ENCODE peak calls at places on chromosomes 6 and 20, in nine cellular contexts. One of them, this sample, is unnamed.

GRCh38 chr6:151772436-151772835 is 35.0 kb upstream of the ESR1 start:
- DNase-seq in IMR-90: no peak
- DNase-seq in kidney: no peak
- DNase-seq in GM12878: no peak
- DNase-seq in DND-41: no peak
- DNase-seq in Panc1: no peak
- DNase-seq in lower lobe of right lung: no peak
- DNase-seq in pancreas: no peak
- DNase-seq in fibroblast of lung: no peak
- DNase-seq in this sample: no peak

GRCh38 chr6:26362836-26363220 is 2.2 kb upstream of the BTN3A2 start:
- DNase-seq in IMR-90: no peak
- DNase-seq in kidney: no peak
- DNase-seq in GM12878: no peak
- DNase-seq in DND-41: no peak
- DNase-seq in Panc1: no peak
- DNase-seq in lower lobe of right lung: no peak
- DNase-seq in pancreas: no peak
- DNase-seq in fibroblast of lung: no peak
- DNase-seq in this sample: no peak

GRCh38 chr6:87806635-87807034 is 104.6 kb upstream of the AKIRIN2 start:
- DNase-seq in IMR-90: no peak
- DNase-seq in kidney: no peak
- DNase-seq in GM12878: no peak
- DNase-seq in DND-41: no peak
- DNase-seq in Panc1: no peak
- DNase-seq in lower lobe of right lung: no peak
- DNase-seq in pancreas: no peak
- DNase-seq in fibroblast of lung: no peak
- DNase-seq in this sample: no peak

GRCh38 chr20:5757949-5758348 is 7.7 kb downstream of the SHLD1 start:
- DNase-seq in IMR-90: no peak
- DNase-seq in kidney: no peak
- DNase-seq in GM12878: no peak
- DNase-seq in DND-41: no peak
- DNase-seq in Panc1: no peak
- DNase-seq in lower lobe of right lung: no peak
- DNase-seq in pancreas: no peak
- DNase-seq in fibroblast of lung: no peak
- DNase-seq in this sample: no peak

GRCh38 chr6:53752856-53753255 is 41.9 kb upstream of the LRRC1 start:
- DNase-seq in IMR-90: peak; percentile 72
- DNase-seq in kidney: no peak
- DNase-seq in GM12878: no peak
- DNase-seq in DND-41: no peak
- DNase-seq in Panc1: no peak
- DNase-seq in lower lobe of right lung: no peak
- DNase-seq in pancreas: no peak
- DNase-seq in fibroblast of lung: peak; percentile 45
- DNase-seq in this sample: no peak

GRCh38 chr6:167747645-167748044 is 79.1 kb upstream of the AFDN start:
- DNase-seq in IMR-90: no peak
- DNase-seq in kidney: no peak
- DNase-seq in GM12878: no peak
- DNase-seq in DND-41: no peak
- DNase-seq in Panc1: no peak
- DNase-seq in lower lobe of right lung: no peak
- DNase-seq in pancreas: no peak
- DNase-seq in fibroblast of lung: no peak
- DNase-seq in this sample: no peak

GRCh38 chr6:79536615-79536968 is 638 bp downstream of the LCA5 start:
- DNase-seq in IMR-90: peak; percentile 31
- DNase-seq in kidney: no peak
- DNase-seq in GM12878: no peak
- DNase-seq in DND-41: no peak
- DNase-seq in Panc1: peak; percentile 1
- DNase-seq in lower lobe of right lung: peak; percentile 49
- DNase-seq in pancreas: peak; percentile 33
- DNase-seq in fibroblast of lung: peak; percentile 58
- DNase-seq in this sample: no peak

GRCh38 chr6:14232889-14233288 is 115.3 kb downstream of the CD83 start:
- DNase-seq in IMR-90: no peak
- DNase-seq in kidney: no peak
- DNase-seq in GM12878: no peak
- DNase-seq in DND-41: no peak
- DNase-seq in Panc1: no peak
- DNase-seq in lower lobe of right lung: no peak
- DNase-seq in pancreas: no peak
- DNase-seq in fibroblast of lung: no peak
- DNase-seq in this sample: peak; percentile 72

GRCh38 chr6:161168281-161168891 is 105.5 kb downstream of the AGPAT4 start:
- DNase-seq in IMR-90: peak; percentile 99
- DNase-seq in kidney: no peak
- DNase-seq in GM12878: no peak
- DNase-seq in DND-41: no peak
- DNase-seq in Panc1: peak; percentile 89
- DNase-seq in lower lobe of right lung: no peak
- DNase-seq in pancreas: peak; percentile 41
- DNase-seq in fibroblast of lung: peak; percentile 99
- DNase-seq in this sample: no peak

GRCh38 chr6:30615958-30616810 is 859 bp downstream of the PPP1R10 start:
- DNase-seq in IMR-90: no peak
- DNase-seq in kidney: no peak
- DNase-seq in GM12878: no peak
- DNase-seq in DND-41: peak; percentile 44
- DNase-seq in Panc1: no peak
- DNase-seq in lower lobe of right lung: no peak
- DNase-seq in pancreas: no peak
- DNase-seq in fibroblast of lung: peak; percentile 30
- DNase-seq in this sample: no peak

GRCh38 chr6:131250121-131250520 is 114.9 kb downstream of the AKAP7 start:
- DNase-seq in IMR-90: peak; percentile 48
- DNase-seq in kidney: peak; percentile 69
- DNase-seq in GM12878: peak; percentile 1
- DNase-seq in DND-41: peak; percentile 41
- DNase-seq in Panc1: no peak
- DNase-seq in lower lobe of right lung: peak; percentile 63
- DNase-seq in pancreas: peak; percentile 70
- DNase-seq in fibroblast of lung: peak; percentile 62
- DNase-seq in this sample: no peak

GRCh38 chr20:53901064-53901463 is 169.3 kb downstream of the BCAS1 start:
- DNase-seq in IMR-90: peak; percentile 72
- DNase-seq in kidney: no peak
- DNase-seq in GM12878: no peak
- DNase-seq in DND-41: no peak
- DNase-seq in Panc1: no peak
- DNase-seq in lower lobe of right lung: no peak
- DNase-seq in pancreas: no peak
- DNase-seq in fibroblast of lung: no peak
- DNase-seq in this sample: no peak

GRCh38 chr6:156776841-156777576 is at the start of gene ARID1B:
- DNase-seq in IMR-90: peak; percentile 83
- DNase-seq in kidney: peak; percentile 94
- DNase-seq in GM12878: no peak
- DNase-seq in DND-41: peak; percentile 80
- DNase-seq in Panc1: peak; percentile 15
- DNase-seq in lower lobe of right lung: peak; percentile 91
- DNase-seq in pancreas: peak; percentile 72
- DNase-seq in fibroblast of lung: peak; percentile 86
- DNase-seq in this sample: no peak

GRCh38 chr6:55836481-55836880 is 38.9 kb downstream of the BMP5 start:
- DNase-seq in IMR-90: no peak
- DNase-seq in kidney: no peak
- DNase-seq in GM12878: no peak
- DNase-seq in DND-41: no peak
- DNase-seq in Panc1: no peak
- DNase-seq in lower lobe of right lung: no peak
- DNase-seq in pancreas: peak; percentile 80
- DNase-seq in fibroblast of lung: no peak
- DNase-seq in this sample: no peak

GRCh38 chr6:85669735-85670194 is 27.1 kb upstream of the SYNCRIP start:
- DNase-seq in IMR-90: peak; percentile 68
- DNase-seq in kidney: no peak
- DNase-seq in GM12878: peak; percentile 89
- DNase-seq in DND-41: peak; percentile 46
- DNase-seq in Panc1: no peak
- DNase-seq in lower lobe of right lung: no peak
- DNase-seq in pancreas: no peak
- DNase-seq in fibroblast of lung: peak; percentile 31
- DNase-seq in this sample: no peak

GRCh38 chr20:4413314-4414045 is 308.2 kb upstream of the PRND start:
- DNase-seq in IMR-90: no peak
- DNase-seq in kidney: no peak
- DNase-seq in GM12878: no peak
- DNase-seq in DND-41: no peak
- DNase-seq in Panc1: no peak
- DNase-seq in lower lobe of right lung: no peak
- DNase-seq in pancreas: no peak
- DNase-seq in fibroblast of lung: no peak
- DNase-seq in this sample: no peak

GRCh38 chr20:45300961-45301360 is 5.7 kb upstream of the RBPJL start:
- DNase-seq in IMR-90: peak; percentile 19
- DNase-seq in kidney: no peak
- DNase-seq in GM12878: no peak
- DNase-seq in DND-41: peak; percentile 62
- DNase-seq in Panc1: no peak
- DNase-seq in lower lobe of right lung: no peak
- DNase-seq in pancreas: no peak
- DNase-seq in fibroblast of lung: no peak
- DNase-seq in this sample: no peak

GRCh38 chr6:56072856-56073255 is 174.5 kb downstream of the COL21A1 start:
- DNase-seq in IMR-90: no peak
- DNase-seq in kidney: no peak
- DNase-seq in GM12878: no peak
- DNase-seq in DND-41: no peak
- DNase-seq in Panc1: no peak
- DNase-seq in lower lobe of right lung: no peak
- DNase-seq in pancreas: no peak
- DNase-seq in fibroblast of lung: peak; percentile 84
- DNase-seq in this sample: no peak

GRCh38 chr20:56788671-56789610 is 159.8 kb downstream of the TFAP2C start:
- DNase-seq in IMR-90: no peak
- DNase-seq in kidney: peak; percentile 35
- DNase-seq in GM12878: no peak
- DNase-seq in DND-41: no peak
- DNase-seq in Panc1: no peak
- DNase-seq in lower lobe of right lung: no peak
- DNase-seq in pancreas: no peak
- DNase-seq in fibroblast of lung: no peak
- DNase-seq in this sample: no peak

GRCh38 chr6:16947461-16948159 is 154.2 kb upstream of the STMND1 start:
- DNase-seq in IMR-90: peak; percentile 98
- DNase-seq in kidney: no peak
- DNase-seq in GM12878: no peak
- DNase-seq in DND-41: no peak
- DNase-seq in Panc1: no peak
- DNase-seq in lower lobe of right lung: no peak
- DNase-seq in pancreas: no peak
- DNase-seq in fibroblast of lung: peak; percentile 100
- DNase-seq in this sample: no peak

GRCh38 chr6:169393753-169394152 is 140.1 kb upstream of the THBS2 start:
- DNase-seq in IMR-90: no peak
- DNase-seq in kidney: no peak
- DNase-seq in GM12878: no peak
- DNase-seq in DND-41: no peak
- DNase-seq in Panc1: no peak
- DNase-seq in lower lobe of right lung: no peak
- DNase-seq in pancreas: no peak
- DNase-seq in fibroblast of lung: no peak
- DNase-seq in this sample: peak; percentile 34
- H3K9me3 ChIP-seq in IMR-90: no peaks in the 10 kb centered on the region
- H3K9me3 ChIP-seq in kidney: peaks cover 16% of the 10 kb centered on the region
- H3K9me3 ChIP-seq in GM12878: no peaks in the 10 kb centered on the region
- H3K9me3 ChIP-seq in DND-41: peaks cover 3% of the 10 kb centered on the region
- H3K9me3 ChIP-seq in Panc1: peaks cover 8% of the 10 kb centered on the region
- H3K9me3 ChIP-seq in lower lobe of right lung: no peaks in the 10 kb centered on the region
- H3K9me3 ChIP-seq in pancreas: no peaks in the 10 kb centered on the region
- H3K9me3 ChIP-seq in fibroblast of lung: no peaks in the 10 kb centered on the region
- H3K9me3 ChIP-seq in this sample: no peaks in the 10 kb centered on the region

GRCh38 chr6:77173472-77174074 is 289.7 kb downstream of the HTR1B start:
- DNase-seq in IMR-90: peak; percentile 13
- DNase-seq in kidney: peak; percentile 39
- DNase-seq in GM12878: no peak
- DNase-seq in DND-41: no peak
- DNase-seq in Panc1: no peak
- DNase-seq in lower lobe of right lung: no peak
- DNase-seq in pancreas: no peak
- DNase-seq in fibroblast of lung: no peak
- DNase-seq in this sample: no peak
- TF ChIP-seq CTCF in IMR-90: peak; percentile 27
- TF ChIP-seq CTCF in kidney: no peak
- TF ChIP-seq CTCF in GM12878: peak; percentile 46
- TF ChIP-seq CTCF in DND-41: no peak
- TF ChIP-seq CTCF in Panc1: no peak
- TF ChIP-seq CTCF in lower lobe of right lung: no peak
- TF ChIP-seq CTCF in pancreas: no peak
- TF ChIP-seq CTCF in fibroblast of lung: no peak
- TF ChIP-seq CTCF in this sample: no peak

DNA sequence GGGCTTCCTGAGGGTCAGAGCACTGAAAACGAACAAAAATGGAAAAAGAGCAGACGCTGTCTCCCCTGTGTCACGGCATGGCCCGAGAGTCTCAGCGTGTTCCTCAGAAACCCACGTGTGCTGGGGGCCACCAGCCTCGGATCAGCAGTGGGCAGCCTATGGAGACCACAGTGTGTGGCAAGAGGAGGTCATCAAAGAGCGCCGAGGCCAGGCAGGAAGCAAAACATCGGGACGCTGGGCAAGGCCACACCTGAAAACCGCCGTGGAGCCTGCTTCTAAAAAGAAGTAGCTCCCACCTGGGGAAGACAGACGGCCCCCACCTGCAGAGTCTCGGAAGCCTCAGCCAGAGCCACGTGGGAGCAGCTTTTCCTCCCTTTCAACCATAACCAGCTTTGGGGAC is 135.1 kb upstream of the THBS2 start:
- DNase-seq in IMR-90: no peak
- DNase-seq in kidney: no peak
- DNase-seq in GM12878: no peak
- DNase-seq in DND-41: no peak
- DNase-seq in Panc1: no peak
- DNase-seq in lower lobe of right lung: no peak
- DNase-seq in pancreas: no peak
- DNase-seq in fibroblast of lung: no peak
- DNase-seq in this sample: peak; percentile 81
- H3K9me3 ChIP-seq in IMR-90: no peaks in the 10 kb centered on the region
- H3K9me3 ChIP-seq in kidney: peaks cover 19% of the 10 kb centered on the region
- H3K9me3 ChIP-seq in GM12878: no peaks in the 10 kb centered on the region
- H3K9me3 ChIP-seq in DND-41: peaks cover 5% of the 10 kb centered on the region
- H3K9me3 ChIP-seq in Panc1: peaks cover 8% of the 10 kb centered on the region
- H3K9me3 ChIP-seq in lower lobe of right lung: no peaks in the 10 kb centered on the region
- H3K9me3 ChIP-seq in pancreas: no peaks in the 10 kb centered on the region
- H3K9me3 ChIP-seq in fibroblast of lung: no peaks in the 10 kb centered on the region
- H3K9me3 ChIP-seq in this sample: no peaks in the 10 kb centered on the region

DNA sequence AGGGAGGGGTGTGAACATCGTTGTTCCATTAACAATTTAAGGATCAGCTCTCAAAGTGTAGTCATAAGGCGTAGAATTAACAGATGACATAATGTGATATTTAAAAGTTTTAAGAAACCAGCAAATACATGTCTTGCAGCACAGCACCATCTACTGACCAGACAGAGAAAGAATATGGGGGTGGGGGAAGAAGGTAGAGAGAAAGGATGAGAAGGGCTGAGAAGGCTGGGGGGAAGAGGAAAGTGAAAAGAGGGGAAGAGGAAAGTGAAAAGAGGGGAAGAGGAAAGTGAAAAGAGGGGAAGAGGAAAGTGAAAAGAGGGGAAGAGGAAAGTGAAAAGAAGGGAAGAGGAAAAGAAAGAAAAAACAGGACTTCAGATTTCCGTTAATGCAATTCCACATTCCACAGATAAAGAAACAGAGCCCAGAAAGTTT is 80.9 kb downstream of the HAO1 start:
- DNase-seq in IMR-90: peak; percentile 70
- DNase-seq in kidney: no peak
- DNase-seq in GM12878: peak; percentile 8
- DNase-seq in DND-41: peak; percentile 31
- DNase-seq in Panc1: peak; percentile 43
- DNase-seq in lower lobe of right lung: no peak
- DNase-seq in pancreas: no peak
- DNase-seq in fibroblast of lung: peak; percentile 80
- DNase-seq in this sample: no peak
- TF ChIP-seq CTCF in IMR-90: peak; percentile 90
- TF ChIP-seq CTCF in kidney: peak; percentile 63
- TF ChIP-seq CTCF in GM12878: peak; percentile 66
- TF ChIP-seq CTCF in DND-41: peak; percentile 84
- TF ChIP-seq CTCF in Panc1: peak; percentile 66
- TF ChIP-seq CTCF in lower lobe of right lung: peak; percentile 44
- TF ChIP-seq CTCF in pancreas: peak; percentile 23
- TF ChIP-seq CTCF in fibroblast of lung: peak; percentile 72
- TF ChIP-seq CTCF in this sample: no peak